ENCODE peak calls at places on chromosomes 4 and X, in five cellular contexts. U is osteocyte, V is heart right ventricle, Z is GM10248, N is NB4. S is an unnamed sample.

GRCh38 chrX:132774312-132774711 is 184.1 kb downstream of the HS6ST2 start:
- DNase-seq in U (no peak), V (no peak), Z (no peak), N (no peak), S (no peak)

GRCh38 chrX:49060914-49061313 is 2.1 kb downstream of the CCDC120 start:
- DNase-seq in U (no peak), V (no peak), Z (no peak), N (no peak), S (no peak)

GRCh38 chr4:146333187-146333894 is 119.0 kb downstream of the REELD1 start:
- DNase-seq in U (no peak), V (no peak), Z (peak; percentile 31), N (peak; percentile 2), S (peak; percentile 70)

GRCh38 chr4:140688711-140689598 is 67.2 kb downstream of the TBC1D9 start:
- DNase-seq in U (no peak), V (no peak), Z (no peak), N (no peak), S (no peak)

GRCh38 chrX:133555796-133556458 is 140.6 kb upstream of the GPC4 start:
- DNase-seq in U (no peak), V (no peak), Z (no peak), N (peak; percentile 4), S (no peak)

GRCh38 chr4:10701702-10702460 is 17.3 kb upstream of the CLNK start:
- DNase-seq in U (no peak), V (no peak), Z (no peak), N (no peak), S (no peak)

GRCh38 chr4:155612074-155612473 is 54.6 kb upstream of the GUCY1A1 start:
- DNase-seq in U (no peak), V (no peak), Z (no peak), N (no peak), S (no peak)

GRCh38 chr4:189313861-189314513 is 626.7 kb upstream of the FRG1 start:
- DNase-seq in U (no peak), V (no peak), Z (no peak), N (no peak), S (no peak)

GRCh38 chrX:116285506-116285905 is 115.0 kb downstream of the AGTR2 start:
- DNase-seq in U (no peak), V (no peak), Z (no peak), N (no peak), S (no peak)

GRCh38 chr4:42655921-42656735 is 777 bp downstream of the ATP8A1 start:
- DNase-seq in U (no peak), V (peak; percentile 42), Z (peak; percentile 59), N (peak; percentile 72), S (peak; percentile 86)

GRCh38 chr4:150952167-150952845 is 62.8 kb downstream of the LRBA start:
- DNase-seq in U (no peak), V (no peak), Z (no peak), N (no peak), S (no peak)

GRCh38 chr4:23097251-23097650 is 404.5 kb downstream of the GBA3 start:
- DNase-seq in U (no peak), V (no peak), Z (no peak), N (peak; percentile 10), S (no peak)

GRCh38 chr4:174460684-174461083 is 61.6 kb downstream of the HPGD start:
- DNase-seq in U (no peak), V (no peak), Z (no peak), N (no peak), S (no peak)

GRCh38 chrX:105191878-105192277 is 28.6 kb downstream of the TEX13A start:
- DNase-seq in U (no peak), V (no peak), Z (peak; percentile 8), N (peak; percentile 3), S (peak; percentile 0)

GRCh38 chr4:153466637-153467153 is 535 bp downstream of the TMEM131L start:
- DNase-seq in U (no peak), V (peak; percentile 31), Z (no peak), N (no peak), S (no peak)

GRCh38 chrX:81120270-81120935 is 81.3 kb downstream of the HMGN5 start:
- DNase-seq in U (no peak), V (no peak), Z (no peak), N (peak; percentile 23), S (peak; percentile 2)

GRCh38 chrX:153871451-153871850 is 14.5 kb downstream of the L1CAM start:
- DNase-seq in U (no peak), V (no peak), Z (no peak), N (no peak), S (no peak)
- TF ChIP-seq CTCF in U (no peak), V (no peak), Z (no peak), N (no peak), S (no peak)

DNA sequence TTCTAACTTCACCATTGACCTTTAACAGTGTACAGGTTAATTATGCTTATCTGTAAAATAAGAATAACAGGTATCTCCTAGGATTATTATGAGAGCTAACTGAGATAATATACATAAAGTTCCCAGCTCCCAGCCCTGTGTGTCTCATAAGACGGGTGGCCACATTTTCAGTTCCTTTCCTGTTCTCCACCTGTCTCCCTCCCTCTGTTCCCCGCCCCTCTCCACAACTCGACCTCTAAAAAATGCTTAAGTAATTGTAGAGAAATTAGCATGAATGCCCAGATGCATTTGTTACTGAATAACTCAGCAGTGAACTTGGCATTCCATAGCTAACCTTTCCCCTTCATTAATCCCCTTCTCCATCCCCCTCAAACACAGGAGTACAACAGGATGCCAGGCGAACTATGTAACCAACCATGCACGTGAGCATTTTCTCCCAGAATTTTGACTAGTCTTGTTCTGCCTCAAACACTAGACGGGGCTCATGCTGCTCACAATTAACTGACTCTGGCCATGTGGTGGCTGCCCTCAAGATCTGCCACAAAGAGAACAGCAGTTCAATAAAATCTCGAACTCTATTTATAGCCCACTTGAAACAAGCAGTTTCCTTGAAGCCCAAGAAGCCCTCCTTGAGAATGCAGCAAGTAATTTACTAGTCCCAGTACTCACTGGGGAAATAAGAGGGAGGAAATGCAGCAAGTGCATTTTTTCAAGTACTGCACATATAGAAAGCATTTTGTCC is 351.2 kb downstream of the ARHGAP24 start:
- DNase-seq in U (no peak), V (no peak), Z (no peak), N (peak; percentile 6), S (peak; percentile 41)
- TF ChIP-seq CTCF in U (peak; percentile 58), V (no peak), Z (no peak), N (no peak), S (peak; percentile 1)

GRCh38 chr4:149194061-149194460 is 621.6 kb downstream of the IQCM start:
- DNase-seq in U (no peak), V (no peak), Z (no peak), N (no peak), S (no peak)
- TF ChIP-seq CTCF in U (no peak), V (no peak), Z (no peak), N (no peak), S (no peak)

GRCh38 chr4:102620697-102621497 is 119.7 kb downstream of the NFKB1 start:
- DNase-seq in U (no peak), V (no peak), Z (peak; percentile 43), N (peak; percentile 71), S (peak; percentile 64)
- TF ChIP-seq CTCF in U (peak; percentile 81), V (no peak), Z (peak; percentile 42), N (peak; percentile 20), S (peak; percentile 12)

DNA sequence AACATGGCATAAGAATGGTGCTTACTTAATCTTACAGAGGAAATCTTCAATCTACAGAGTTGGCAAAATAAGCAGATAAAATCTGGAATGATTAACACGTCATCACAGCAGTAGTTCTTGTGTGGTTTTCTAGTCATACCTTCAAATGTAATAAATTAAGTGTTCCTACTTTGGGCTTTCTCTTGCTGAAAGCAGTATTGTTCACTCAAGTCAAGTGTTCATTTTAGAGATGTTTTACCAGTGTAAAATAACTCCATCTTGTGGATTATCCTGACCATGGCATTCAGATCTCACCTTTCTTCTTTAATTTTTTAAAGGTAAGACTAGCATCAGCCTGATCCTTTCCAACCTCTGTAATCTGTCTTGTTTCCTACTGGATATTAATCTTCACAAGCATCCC is 72.9 kb downstream of the ADAMTS3 start:
- DNase-seq in U (no peak), V (no peak), Z (no peak), N (no peak), S (no peak)
- TF ChIP-seq CTCF in U (peak; percentile 38), V (no peak), Z (no peak), N (no peak), S (no peak)

S was measured in GM12865.